ENCODE peak calls at places on chromosomes 13 and 19, in ten cellular contexts. One of them, this sample, is unnamed.

GRCh38 chr19:31304877-31305312 is 44.3 kb downstream of the TSHZ3 start:
- DNase-seq in stimulated activated CD8-positive, alpha-beta memory T cell treated with anti-CD3 and anti-CD28 coated beads, Interleukin-15, amount 100 ng/mL, for 24 hours: no peak
- DNase-seq in T-helper 1 cell: no peak
- DNase-seq in heart right ventricle: no peak
- DNase-seq in EL: no peak
- DNase-seq in AG04450: no peak
- DNase-seq in EH: peak; percentile 11
- DNase-seq in NCI-H2171: no peak
- DNase-seq in COLO829: no peak
- DNase-seq in fibroblast of mammary gland: peak; percentile 44
- DNase-seq in this sample: no peak

GRCh38 chr13:47188802-47189201 is 291.9 kb upstream of the HTR2A start:
- DNase-seq in T-helper 1 cell: no peak
- DNase-seq in EL: peak; percentile 61
- DNase-seq in COLO829: no peak
- DNase-seq in fibroblast of mammary gland: peak; percentile 98
- DNase-seq in heart right ventricle: no peak
- DNase-seq in stimulated activated CD8-positive, alpha-beta memory T cell treated with anti-CD3 and anti-CD28 coated beads, Interleukin-15, amount 100 ng/mL, for 24 hours: no peak
- DNase-seq in AG04450: no peak
- DNase-seq in NCI-H2171: no peak
- DNase-seq in EH: peak; percentile 69
- DNase-seq in this sample: no peak

GRCh38 chr13:100478107-100478809 is 110.3 kb downstream of the GGACT start:
- DNase-seq in AG04450: no peak
- DNase-seq in EH: no peak
- DNase-seq in COLO829: no peak
- DNase-seq in EL: no peak
- DNase-seq in stimulated activated CD8-positive, alpha-beta memory T cell treated with anti-CD3 and anti-CD28 coated beads, Interleukin-15, amount 100 ng/mL, for 24 hours: no peak
- DNase-seq in NCI-H2171: no peak
- DNase-seq in T-helper 1 cell: no peak
- DNase-seq in fibroblast of mammary gland: no peak
- DNase-seq in heart right ventricle: no peak
- DNase-seq in this sample: no peak

GRCh38 chr13:27308941-27309340 is 38.3 kb downstream of the RASL11A start:
- DNase-seq in EL: no peak
- DNase-seq in T-helper 1 cell: no peak
- DNase-seq in heart right ventricle: no peak
- DNase-seq in NCI-H2171: no peak
- DNase-seq in EH: no peak
- DNase-seq in fibroblast of mammary gland: no peak
- DNase-seq in stimulated activated CD8-positive, alpha-beta memory T cell treated with anti-CD3 and anti-CD28 coated beads, Interleukin-15, amount 100 ng/mL, for 24 hours: no peak
- DNase-seq in AG04450: no peak
- DNase-seq in COLO829: no peak
- DNase-seq in this sample: no peak

GRCh38 chr19:8089664-8090601 is 37.4 kb downstream of the CCL25 start:
- DNase-seq in heart right ventricle: no peak
- DNase-seq in EL: no peak
- DNase-seq in AG04450: no peak
- DNase-seq in T-helper 1 cell: no peak
- DNase-seq in NCI-H2171: no peak
- DNase-seq in COLO829: no peak
- DNase-seq in stimulated activated CD8-positive, alpha-beta memory T cell treated with anti-CD3 and anti-CD28 coated beads, Interleukin-15, amount 100 ng/mL, for 24 hours: no peak
- DNase-seq in fibroblast of mammary gland: no peak
- DNase-seq in EH: no peak
- DNase-seq in this sample: no peak

GRCh38 chr13:112446867-112447266 is 70.7 kb downstream of the SPACA7 start:
- DNase-seq in T-helper 1 cell: no peak
- DNase-seq in stimulated activated CD8-positive, alpha-beta memory T cell treated with anti-CD3 and anti-CD28 coated beads, Interleukin-15, amount 100 ng/mL, for 24 hours: no peak
- DNase-seq in AG04450: no peak
- DNase-seq in COLO829: no peak
- DNase-seq in EL: no peak
- DNase-seq in NCI-H2171: no peak
- DNase-seq in fibroblast of mammary gland: no peak
- DNase-seq in heart right ventricle: no peak
- DNase-seq in EH: no peak
- DNase-seq in this sample: no peak

GRCh38 chr19:16358456-16358855 is 33.8 kb downstream of the KLF2 start:
- DNase-seq in EL: no peak
- DNase-seq in NCI-H2171: no peak
- DNase-seq in heart right ventricle: no peak
- DNase-seq in EH: no peak
- DNase-seq in fibroblast of mammary gland: no peak
- DNase-seq in AG04450: no peak
- DNase-seq in T-helper 1 cell: no peak
- DNase-seq in stimulated activated CD8-positive, alpha-beta memory T cell treated with anti-CD3 and anti-CD28 coated beads, Interleukin-15, amount 100 ng/mL, for 24 hours: no peak
- DNase-seq in COLO829: no peak
- DNase-seq in this sample: no peak

GRCh38 chr13:27953671-27954405 is 15.3 kb downstream of the CDX2 start:
- DNase-seq in AG04450: peak; percentile 10
- DNase-seq in T-helper 1 cell: peak; percentile 53
- DNase-seq in NCI-H2171: peak; percentile 4
- DNase-seq in COLO829: peak; percentile 65
- DNase-seq in EH: peak; percentile 70
- DNase-seq in stimulated activated CD8-positive, alpha-beta memory T cell treated with anti-CD3 and anti-CD28 coated beads, Interleukin-15, amount 100 ng/mL, for 24 hours: peak; percentile 59
- DNase-seq in fibroblast of mammary gland: peak; percentile 57
- DNase-seq in heart right ventricle: peak; percentile 74
- DNase-seq in EL: peak; percentile 78
- DNase-seq in this sample: peak; percentile 61

GRCh38 chr19:12202250-12202649 is 39.4 kb downstream of the ZNF136 start:
- DNase-seq in heart right ventricle: peak; percentile 29
- DNase-seq in COLO829: no peak
- DNase-seq in stimulated activated CD8-positive, alpha-beta memory T cell treated with anti-CD3 and anti-CD28 coated beads, Interleukin-15, amount 100 ng/mL, for 24 hours: no peak
- DNase-seq in NCI-H2171: no peak
- DNase-seq in AG04450: no peak
- DNase-seq in T-helper 1 cell: peak; percentile 28
- DNase-seq in EL: no peak
- DNase-seq in fibroblast of mammary gland: no peak
- DNase-seq in EH: no peak
- DNase-seq in this sample: no peak

GRCh38 chr19:47258895-47259555 is 2.7 kb downstream of the CCDC9 start:
- DNase-seq in AG04450: no peak
- DNase-seq in NCI-H2171: no peak
- DNase-seq in fibroblast of mammary gland: no peak
- DNase-seq in T-helper 1 cell: no peak
- DNase-seq in heart right ventricle: no peak
- DNase-seq in EL: no peak
- DNase-seq in EH: no peak
- DNase-seq in COLO829: no peak
- DNase-seq in stimulated activated CD8-positive, alpha-beta memory T cell treated with anti-CD3 and anti-CD28 coated beads, Interleukin-15, amount 100 ng/mL, for 24 hours: no peak
- DNase-seq in this sample: no peak

GRCh38 chr19:38318595-38319142 is 976 bp upstream of the KCNK6 start:
- DNase-seq in COLO829: no peak
- DNase-seq in fibroblast of mammary gland: no peak
- DNase-seq in NCI-H2171: no peak
- DNase-seq in stimulated activated CD8-positive, alpha-beta memory T cell treated with anti-CD3 and anti-CD28 coated beads, Interleukin-15, amount 100 ng/mL, for 24 hours: no peak
- DNase-seq in heart right ventricle: peak; percentile 50
- DNase-seq in EH: no peak
- DNase-seq in T-helper 1 cell: no peak
- DNase-seq in AG04450: no peak
- DNase-seq in EL: no peak
- DNase-seq in this sample: no peak

GRCh38 chr13:29171244-29171643 is 351.1 kb downstream of the MTUS2 start:
- DNase-seq in COLO829: no peak
- DNase-seq in EH: no peak
- DNase-seq in fibroblast of mammary gland: no peak
- DNase-seq in NCI-H2171: no peak
- DNase-seq in AG04450: no peak
- DNase-seq in stimulated activated CD8-positive, alpha-beta memory T cell treated with anti-CD3 and anti-CD28 coated beads, Interleukin-15, amount 100 ng/mL, for 24 hours: no peak
- DNase-seq in EL: no peak
- DNase-seq in T-helper 1 cell: no peak
- DNase-seq in heart right ventricle: no peak
- DNase-seq in this sample: no peak

GRCh38 chr13:44307844-44308243 is 65.8 kb upstream of the SERP2 start:
- DNase-seq in COLO829: no peak
- DNase-seq in EH: no peak
- DNase-seq in fibroblast of mammary gland: no peak
- DNase-seq in stimulated activated CD8-positive, alpha-beta memory T cell treated with anti-CD3 and anti-CD28 coated beads, Interleukin-15, amount 100 ng/mL, for 24 hours: no peak
- DNase-seq in NCI-H2171: no peak
- DNase-seq in T-helper 1 cell: no peak
- DNase-seq in heart right ventricle: no peak
- DNase-seq in EL: no peak
- DNase-seq in AG04450: no peak
- DNase-seq in this sample: no peak

This sample was measured in DMS153.